ENCODE peak calls at places on chromosomes 1 and 21, in five cellular contexts. Q is PC-9; H is GM12878; K is thyroid gland; R is CD4-positive, CD25-positive, alpha-beta regulatory T cell. P is an unnamed sample.

GRCh38 chr1:158283965-158284364 is 5.8 kb upstream of the CD1C start:
- DNase-seq in H (peak; percentile 61), R (no peak), Q (no peak), K (no peak), P (no peak)

GRCh38 chr1:150971583-150972416 is 2.8 kb downstream of the CERS2 start:
- DNase-seq in H (no peak), Q (no peak), K (peak; percentile 75), R (no peak), P (peak; percentile 72)

GRCh38 chr1:206036661-206037455 is 13.2 kb upstream of the CTSE start:
- DNase-seq in K (peak; percentile 54), H (no peak), Q (no peak), R (no peak), P (no peak)

GRCh38 chr1:156177918-156178654 is 15.8 kb upstream of the SLC25A44 start:
- DNase-seq in Q (no peak), R (no peak), K (no peak), H (no peak), P (no peak)

GRCh38 chr1:60762176-60762575 is 320.2 kb upstream of the NFIA start:
- DNase-seq in R (no peak), Q (no peak), K (no peak), H (no peak), P (no peak)

GRCh38 chr1:32761253-32761877 is 55.8 kb downstream of the YARS1 start:
- DNase-seq in K (peak; percentile 85), R (no peak), Q (peak; percentile 96), H (peak; percentile 26), P (peak; percentile 69)

GRCh38 chr1:63590161-63590560 is 3.0 kb upstream of the PGM1 start:
- DNase-seq in R (no peak), Q (no peak), K (no peak), H (no peak), P (no peak)

GRCh38 chr1:177368255-177368654 is 197.5 kb downstream of the BRINP2 start:
- DNase-seq in R (no peak), K (no peak), H (no peak), Q (no peak), P (no peak)

GRCh38 chr1:150159550-150159949 is 9.8 kb downstream of the PLEKHO1 start:
- DNase-seq in H (no peak), R (no peak), Q (no peak), K (no peak), P (no peak)

DNA sequence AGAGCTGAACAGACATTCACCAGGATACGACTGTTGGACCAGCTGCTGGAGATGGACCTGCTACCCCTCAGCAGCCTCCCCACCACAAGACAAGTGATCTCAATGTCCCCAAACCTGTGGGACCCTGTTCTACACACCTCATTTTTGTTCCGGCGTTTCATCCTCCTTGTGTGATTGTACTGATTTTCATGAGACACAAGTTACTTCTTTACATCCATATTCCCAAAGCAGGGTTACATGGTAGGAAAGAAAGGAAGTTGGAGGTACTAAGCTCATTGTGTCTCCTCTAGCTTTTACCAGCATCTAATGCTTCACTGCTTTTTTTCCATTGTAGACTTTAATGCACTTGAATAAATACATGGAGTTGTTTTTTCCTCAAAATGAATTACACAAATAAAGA is 8.7 kb downstream of the ADAMTS1 start:
- DNase-seq in Q (no peak), K (no peak), R (no peak), H (no peak), P (no peak)
- H3K36me3 ChIP-seq in Q (no peaks in the 10 kb centered on the region), K (peaks cover 41% of the 10 kb centered on the region), R (no peaks in the 10 kb centered on the region), H (no peaks in the 10 kb centered on the region), P (no peaks in the 10 kb centered on the region)

GRCh38 chr1:77956464-77956863 is 22.4 kb downstream of the FUBP1 start:
- DNase-seq in K (no peak), R (no peak), Q (no peak), H (no peak), P (no peak)

GRCh38 chr1:77955709-77956108 is 23.2 kb downstream of the FUBP1 start:
- DNase-seq in K (peak; percentile 9), H (no peak), Q (no peak), R (no peak), P (no peak)

GRCh38 chr1:77951328-77951727 is 27.5 kb downstream of the FUBP1 start:
- DNase-seq in K (no peak), H (no peak), Q (no peak), R (no peak), P (no peak)

GRCh38 chr1:77953907-77954306 is 25.0 kb downstream of the FUBP1 start:
- DNase-seq in K (no peak), H (no peak), R (no peak), Q (no peak), P (no peak)

DNA sequence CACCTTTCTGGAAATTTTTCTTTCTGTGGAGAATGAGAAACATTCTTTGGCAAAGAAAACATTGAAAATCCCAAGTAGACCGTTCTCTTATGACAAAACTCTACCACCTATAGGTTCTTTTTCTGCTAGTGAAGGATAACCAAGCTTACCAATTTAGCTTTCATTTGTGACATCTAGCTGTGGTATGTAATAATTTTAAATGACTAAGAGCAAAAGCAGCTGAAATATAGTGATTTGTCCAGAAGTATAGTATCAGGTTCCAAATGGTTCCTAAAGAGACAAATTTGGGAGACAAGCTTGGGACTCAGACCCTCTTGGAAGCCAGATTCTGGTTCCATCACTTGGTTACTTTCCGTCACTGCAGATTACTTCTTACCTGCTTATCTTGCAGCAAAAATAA is 24.4 kb downstream of the FUBP1 start:
- DNase-seq in K (no peak), Q (no peak), R (no peak), H (no peak), P (no peak)
- H3K36me3 ChIP-seq in K (peaks cover 70% of the 10 kb centered on the region), Q (peaks cover 62% of the 10 kb centered on the region), R (peaks cover 98% of the 10 kb centered on the region), H (peaks cover 48% of the 10 kb centered on the region), P (no peaks in the 10 kb centered on the region)

DNA sequence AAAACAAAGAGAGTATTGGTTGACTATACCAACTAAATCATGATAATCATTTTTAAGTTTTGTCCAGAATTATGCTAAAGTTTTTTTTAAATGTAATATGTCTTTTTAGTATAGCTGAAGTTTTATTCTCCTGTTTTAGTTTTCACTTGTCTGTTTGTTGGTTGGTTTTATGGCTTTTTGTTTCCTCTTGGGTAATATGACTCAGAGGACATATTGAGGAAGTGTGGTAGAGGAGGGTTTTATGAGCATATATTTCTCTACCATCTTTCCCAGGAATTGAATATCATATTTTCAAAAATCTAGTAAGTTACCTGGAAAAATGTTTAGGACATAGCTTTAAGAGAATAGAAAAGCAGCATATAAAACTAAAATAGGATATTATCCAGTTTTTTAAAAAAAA is 68.6 kb upstream of the MCOLN3 start:
- DNase-seq in Q (no peak), H (no peak), R (no peak), K (no peak), P (no peak)
- H3K36me3 ChIP-seq in Q (no peaks in the 10 kb centered on the region), H (no peaks in the 10 kb centered on the region), R (no peaks in the 10 kb centered on the region), K (no peaks in the 10 kb centered on the region), P (no peaks in the 10 kb centered on the region)

GRCh38 chr1:108951242-108951641 is 12.0 kb downstream of the CLCC1 start:
- DNase-seq in Q (no peak), H (no peak), R (no peak), K (no peak), P (no peak)
- H3K36me3 ChIP-seq in Q (peaks cover 12% of the 10 kb centered on the region), H (peaks cover 5% of the 10 kb centered on the region), R (peaks cover 18% of the 10 kb centered on the region), K (no peaks in the 10 kb centered on the region), P (no peaks in the 10 kb centered on the region)

GRCh38 chr1:247324204-247324787 is 7.4 kb downstream of the ZNF496 start:
- DNase-seq in H (no peak), R (no peak), K (no peak), Q (no peak), P (no peak)

GRCh38 chr1:247328311-247328710 is 3.4 kb downstream of the ZNF496 start:
- DNase-seq in K (no peak), R (no peak), H (no peak), Q (no peak), P (no peak)

GRCh38 chr1:247324913-247325312 is 6.8 kb downstream of the ZNF496 start:
- DNase-seq in Q (no peak), R (no peak), H (no peak), K (no peak), P (no peak)

GRCh38 chr1:247329097-247329617 is 2.5 kb downstream of the ZNF496 start:
- DNase-seq in H (no peak), Q (no peak), R (no peak), K (no peak), P (no peak)

DNA sequence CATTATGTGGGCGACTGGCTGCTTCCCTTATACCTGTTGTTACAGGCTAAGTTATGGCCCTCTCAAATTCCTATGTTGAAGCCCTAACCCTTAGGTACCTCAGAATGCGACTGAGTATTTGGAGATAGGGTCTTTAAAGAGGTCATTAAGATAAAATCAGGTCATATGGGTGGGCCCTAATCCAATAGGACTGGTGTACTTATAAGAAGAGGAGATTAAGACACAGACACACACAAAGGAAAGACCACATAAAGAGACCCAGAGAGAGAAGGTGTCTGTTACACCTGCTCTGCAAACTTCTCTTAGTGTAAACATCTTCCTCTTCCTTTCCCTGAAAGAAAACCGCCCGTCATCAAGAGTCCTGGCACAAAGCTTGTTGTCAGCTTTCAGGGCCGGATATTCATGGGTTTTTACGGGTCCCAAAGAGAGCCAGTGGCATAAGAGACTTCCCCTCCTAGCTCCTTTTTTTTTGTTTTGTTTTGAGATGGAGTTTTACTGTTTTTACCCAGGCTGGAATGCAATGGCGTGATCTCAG is 5.0 kb downstream of the ZNF496 start:
- DNase-seq in Q (no peak), R (no peak), K (no peak), H (no peak), P (no peak)
- H3K36me3 ChIP-seq in Q (no peaks in the 10 kb centered on the region), R (no peaks in the 10 kb centered on the region), K (peaks cover 31% of the 10 kb centered on the region), H (peaks cover 13% of the 10 kb centered on the region), P (peaks cover 3% of the 10 kb centered on the region)

GRCh38 chr21:43689556-43690337 is 29.2 kb upstream of the PDXK start:
- DNase-seq in H (no peak), R (no peak), K (no peak), Q (no peak), P (no peak)
- H3K36me3 ChIP-seq in H (peaks cover 29% of the 10 kb centered on the region), R (peaks cover 87% of the 10 kb centered on the region), K (peaks cover 82% of the 10 kb centered on the region), Q (peaks cover 1% of the 10 kb centered on the region), P (peaks cover 2% of the 10 kb centered on the region)

P was measured in Caco-2.